ENCODE peak calls at places on chromosomes 11 and 22, in four cellular contexts. X, V, L and Z are unnamed samples.

GRCh38 chr22:26845016-26845728 is 187.8 kb downstream of the MIAT start:
- DNase-seq in X (no peak), L (no peak), V (no peak), Z (peak; percentile 22)

GRCh38 chr11:2377511-2378443 is 667 bp downstream of the CD81 start:
- DNase-seq in X (peak; percentile 72), V (peak; percentile 73), L (no peak), Z (peak; percentile 46)

GRCh38 chr11:63839508-63840355 is 822 bp downstream of the MARK2 start:
- DNase-seq in L (no peak), V (peak; percentile 34), X (peak; percentile 55), Z (peak; percentile 17)

GRCh38 chr11:31246451-31247165 is 122.9 kb downstream of the DCDC1 start:
- DNase-seq in V (no peak), L (no peak), X (no peak), Z (peak; percentile 41)

GRCh38 chr11:78798567-78799170 is 224.0 kb upstream of the NARS2 start:
- DNase-seq in V (peak; percentile 75), L (peak; percentile 54), X (peak; percentile 70), Z (peak; percentile 77)

GRCh38 chr11:64571410-64572091 is 19.5 kb upstream of the SLC22A12 start:
- DNase-seq in X (peak; percentile 61), L (no peak), V (no peak), Z (no peak)

GRCh38 chr11:15968461-15969130 is 387.8 kb downstream of the SOX6 start:
- DNase-seq in L (no peak), X (no peak), V (peak; percentile 14), Z (peak; percentile 22)

GRCh38 chr22:37601540-37602442 is 6.8 kb upstream of the GGA1 start:
- DNase-seq in X (peak; percentile 69), V (no peak), L (peak; percentile 16), Z (peak; percentile 66)

GRCh38 chr11:36010010-36010740 is 66.3 kb downstream of the LDLRAD3 start:
- DNase-seq in X (no peak), V (no peak), L (no peak), Z (peak; percentile 80)

GRCh38 chr11:71112454-71112853 is 139.9 kb downstream of the SHANK2 start:
- DNase-seq in X (no peak), L (no peak), V (no peak), Z (no peak)

GRCh38 chr11:120133216-120134105 is 4.5 kb downstream of the TRIM29 start:
- DNase-seq in L (no peak), V (no peak), X (peak; percentile 4), Z (no peak)

GRCh38 chr11:74147199-74147929 is 23.4 kb downstream of the C2CD3 start:
- DNase-seq in V (no peak), L (no peak), X (no peak), Z (peak; percentile 77)

GRCh38 chr11:24226606-24227005 is 270.2 kb upstream of the LUZP2 start:
- DNase-seq in V (no peak), X (no peak), L (no peak), Z (peak; percentile 10)

GRCh38 chr11:8294251-8294935 is 30.7 kb upstream of the LMO1 start:
- DNase-seq in L (no peak), V (no peak), X (no peak), Z (no peak)

GRCh38 chr11:121723261-121723741 is 270.5 kb upstream of the SORL1-AS1 start:
- DNase-seq in L (peak; percentile 3), V (peak; percentile 15), X (no peak), Z (peak; percentile 69)

GRCh38 chr11:75291741-75292140 is 51.2 kb downstream of the TPBGL start:
- DNase-seq in L (no peak), X (no peak), V (no peak), Z (no peak)

GRCh38 chr11:70192666-70193410 is 10.3 kb upstream of the FADD start:
- DNase-seq in X (no peak), L (no peak), V (peak; percentile 53), Z (no peak)

GRCh38 chr11:133072366-133072765 is 459.9 kb downstream of the OPCML start:
- DNase-seq in L (no peak), V (no peak), X (no peak), Z (no peak)

GRCh38 chr22:33051960-33052839 is 6.0 kb downstream of the SYN3 start:
- DNase-seq in L (no peak), V (no peak), X (no peak), Z (peak; percentile 4)

GRCh38 chr11:44949160-44950035 is 1.3 kb downstream of the TP53I11 start:
- DNase-seq in V (peak; percentile 44), X (peak; percentile 68), L (peak; percentile 18), Z (peak; percentile 64)

GRCh38 chr11:93322207-93322606 is 8.3 kb upstream of the DEUP1 start:
- DNase-seq in V (no peak), X (no peak), L (no peak), Z (no peak)

GRCh38 chr11:11401960-11402359 is 48.9 kb upstream of the CSNK2A3 start:
- DNase-seq in X (no peak), L (no peak), V (no peak), Z (no peak)

GRCh38 chr11:85123752-85124231 is 503.4 kb downstream of the DLG2 start:
- DNase-seq in L (no peak), V (no peak), X (no peak), Z (no peak)

GRCh38 chr11:128022007-128022368 is 565.4 kb downstream of the ETS1 start:
- DNase-seq in X (no peak), L (peak; percentile 48), V (no peak), Z (peak; percentile 57)

GRCh38 chr11:17277024-17277584 is 565 bp downstream of the NUCB2 start:
- DNase-seq in L (peak; percentile 17), X (no peak), V (no peak), Z (peak; percentile 59)

GRCh38 chr11:57638811-57639320 is 10.8 kb downstream of the YPEL4 start:
- DNase-seq in X (no peak), V (no peak), L (peak; percentile 22), Z (no peak)

GRCh38 chr11:111635706-111636045 is 33.4 kb downstream of the SIK2 start:
- DNase-seq in V (no peak), L (peak; percentile 52), X (peak; percentile 24), Z (peak; percentile 90)

GRCh38 chr11:130449996-130450419 is 1.6 kb downstream of the ADAMTS15 start:
- DNase-seq in X (peak; percentile 77), L (peak; percentile 74), V (peak; percentile 87), Z (peak; percentile 93)

GRCh38 chr11:120147094-120147949 is 9.4 kb upstream of the TRIM29 start:
- DNase-seq in L (no peak), V (no peak), X (no peak), Z (no peak)

GRCh38 chr11:8759634-8760033 is 77.0 kb downstream of the RPL27A start:
- DNase-seq in L (no peak), V (peak; percentile 27), X (no peak), Z (no peak)

GRCh38 chr22:22080270-22080669 is 97.7 kb upstream of the TOP3B start:
- DNase-seq in X (no peak), L (no peak), V (no peak), Z (peak; percentile 55)

GRCh38 chr11:66012946-66013761 is 1.3 kb downstream of the CST6 start:
- DNase-seq in V (no peak), X (no peak), L (no peak), Z (no peak)

GRCh38 chr22:44802956-44803355 is 50.6 kb downstream of the ARHGAP8 start:
- DNase-seq in V (no peak), L (no peak), X (no peak), Z (no peak)

GRCh38 chr22:46104881-46105493 is 45.3 kb upstream of the PPARA start:
- DNase-seq in L (no peak), V (no peak), X (no peak), Z (no peak)

GRCh38 chr11:65575568-65576231 is at the start of gene EHBP1L1:
- DNase-seq in L (no peak), X (peak; percentile 89), V (peak; percentile 83), Z (peak; percentile 57)

GRCh38 chr11:61425367-61426131 is 4.2 kb downstream of the CPSF7 start:
- DNase-seq in L (no peak), X (no peak), V (no peak), Z (no peak)

GRCh38 chr11:61429691-61430582 is at the start of the genes CPSF7 and SDHAF2:
- DNase-seq in X (peak; percentile 98), L (peak; percentile 88), V (peak; percentile 97), Z (peak; percentile 95)

DNA sequence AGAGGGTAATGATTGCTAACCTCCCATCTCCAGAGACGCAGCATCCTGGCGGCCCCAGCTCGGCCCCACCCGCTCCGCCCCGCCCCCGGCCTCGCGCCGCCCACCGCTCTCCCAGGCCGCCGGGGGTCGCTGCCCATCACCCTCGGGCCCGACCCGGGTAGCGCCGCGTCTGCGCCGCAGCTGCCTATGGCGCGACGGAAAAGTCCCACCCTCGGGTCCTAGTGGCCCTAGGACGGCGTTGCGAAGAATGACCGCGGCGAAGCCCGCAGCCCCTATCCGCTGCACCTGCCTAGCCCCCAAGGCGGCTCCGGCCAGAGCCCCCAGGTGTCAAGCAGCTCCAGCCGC is 457 bp downstream of the CPSF7 start:
- DNase-seq in L (peak; percentile 28), X (peak; percentile 63), V (peak; percentile 66), Z (peak; percentile 50)
- TF ChIP-seq CTCF in L (no peak), X (no peak), V (peak; percentile 31), Z (no peak)

DNA sequence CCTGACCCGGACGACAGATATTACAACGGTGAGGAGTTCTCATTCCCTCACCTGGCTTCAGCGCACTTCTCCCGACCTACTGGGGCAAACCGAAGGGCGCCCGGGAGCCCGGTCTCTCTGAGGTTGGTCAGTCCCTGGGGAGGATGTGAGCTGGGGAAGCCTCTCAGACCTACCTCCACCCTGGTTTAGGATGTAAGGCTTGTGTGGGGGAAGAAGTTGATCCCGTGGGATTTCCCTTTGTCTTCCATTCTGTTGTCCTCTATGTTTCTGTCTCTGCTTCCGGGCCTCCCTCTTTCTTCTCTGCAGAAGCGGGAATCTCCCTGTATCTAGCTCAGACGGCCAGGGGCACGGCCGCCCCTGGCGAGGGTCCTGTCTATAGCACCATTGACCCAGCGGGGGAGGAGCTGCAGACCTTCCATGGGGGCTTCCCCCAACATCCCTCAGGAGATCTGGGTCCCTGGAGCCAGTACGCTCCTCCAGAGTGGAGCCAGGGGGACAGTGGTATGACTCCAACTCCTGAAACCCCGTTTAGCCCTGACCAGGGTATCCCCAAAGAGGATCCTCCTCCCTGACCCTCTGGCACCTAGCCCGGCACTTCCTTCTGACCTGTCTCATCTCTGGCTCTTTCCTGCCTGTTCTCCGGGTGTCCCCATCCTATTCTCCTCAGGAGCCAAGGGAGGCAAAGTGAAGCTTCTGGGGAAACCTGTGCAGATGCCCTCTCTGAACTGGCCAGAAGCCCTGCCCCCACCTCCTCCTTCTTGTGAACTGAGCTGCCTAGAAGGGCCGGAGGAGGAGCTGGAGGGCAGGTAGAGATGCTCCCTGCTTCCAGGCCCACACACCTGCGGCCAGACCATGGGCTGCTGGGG is 12.6 kb downstream of the ROBO3 start:
- DNase-seq in X (no peak), V (no peak), L (no peak), Z (no peak)
- H3K4me3 ChIP-seq in X (no peak overlapping the region), V (peak overlapping the region; percentile 63), L (peak overlapping the region; percentile 66), Z (peak overlapping the region; percentile 76)

GRCh38 chr11:131895865-131896264 is 525.5 kb downstream of the NTM start:
- DNase-seq in V (no peak), X (no peak), L (no peak), Z (no peak)
- TF ChIP-seq CTCF in V (no peak), X (no peak), L (peak; percentile 34), Z (peak; percentile 11)

GRCh38 chr22:36204641-36205032 is 3.0 kb upstream of the APOL4 start:
- DNase-seq in L (no peak), X (peak; percentile 53), V (no peak), Z (no peak)
- H3K4me3 ChIP-seq in L (no peak overlapping the region), X (no peak overlapping the region), V (no peak overlapping the region), Z (no peak overlapping the region)

GRCh38 chr11:9775393-9775780 is 111.5 kb downstream of the SWAP70 start:
- DNase-seq in V (no peak), X (no peak), L (no peak), Z (no peak)
- TF ChIP-seq CTCF in V (no peak), X (no peak), L (no peak), Z (no peak)